ENCODE peak calls at places on chromosomes 4 and X, in seven cellular contexts. Z is HTR-8/SVneo; L is MM.1S; B is BJ; C is activated T-helper 1 cell treated with anti-CD3 and anti-CD28 coated beads, Interleukin-2, amount 50 U/mL, for 16 hours; V is fibroblast of lung; F is SIG-M5. I is an unnamed sample.
A peak's percentile ranks its signal among the peaks of the same experiment; 100 is the strongest.

GRCh38 chr4:98995183-98996055 is at the start of gene METAP1:
- DNase-seq in Z (peak; percentile 83), L (peak; percentile 99), B (peak; percentile 70), C (peak; percentile 89), V (peak; percentile 91), F (peak; percentile 66), I (peak; percentile 96)

GRCh38 chrX:29555465-29556091 is 659.8 kb upstream of the MAGEB2 start:
- DNase-seq in Z (no peak), L (no peak), B (no peak), C (no peak), V (no peak), F (no peak), I (no peak)

GRCh38 chr4:123890889-123891288 is 494.3 kb downstream of the SPRY1 start:
- DNase-seq in Z (no peak), L (no peak), B (no peak), C (no peak), V (no peak), F (no peak), I (no peak)

GRCh38 chr4:92047209-92047877 is 256.4 kb upstream of the GRID2 start:
- DNase-seq in Z (peak; percentile 1), L (no peak), B (no peak), C (no peak), V (peak; percentile 51), F (no peak), I (no peak)

GRCh38 chr4:72536443-72536842 is 32.6 kb downstream of the ADAMTS3 start:
- DNase-seq in Z (no peak), L (no peak), B (no peak), C (no peak), V (no peak), F (no peak), I (no peak)

GRCh38 chr4:33111106-33111505 is 2390.9 kb downstream of the PCDH7 start:
- DNase-seq in Z (no peak), L (no peak), B (no peak), C (no peak), V (no peak), F (no peak), I (no peak)

GRCh38 chr4:113682730-113683129 is 78.8 kb downstream of the CAMK2D start:
- DNase-seq in Z (no peak), L (no peak), B (peak; percentile 21), C (no peak), V (peak; percentile 71), F (no peak), I (no peak)

GRCh38 chr4:965766-966134 is 7.6 kb downstream of the DGKQ start:
- DNase-seq in Z (no peak), L (no peak), B (no peak), C (no peak), V (no peak), F (no peak), I (no peak)

GRCh38 chr4:76426272-76426671 is 5.3 kb upstream of the CCDC158 start:
- DNase-seq in Z (no peak), L (no peak), B (no peak), C (no peak), V (no peak), F (no peak), I (no peak)

GRCh38 chr4:157075811-157076577 is at the start of gene GLRB:
- DNase-seq in Z (peak; percentile 38), L (no peak), B (no peak), C (no peak), V (peak; percentile 20), F (no peak), I (no peak)

GRCh38 chrX:9997041-9997440 is 29.9 kb downstream of the CLDN34 start:
- DNase-seq in Z (no peak), L (no peak), B (no peak), C (no peak), V (no peak), F (no peak), I (no peak)

GRCh38 chrX:129984196-129984962 is 1.9 kb downstream of the BCORL1 start:
- DNase-seq in Z (no peak), L (no peak), B (no peak), C (no peak), V (no peak), F (no peak), I (no peak)

GRCh38 chrX:55742649-55743048 is 25.1 kb downstream of the RRAGB start:
- DNase-seq in Z (no peak), L (no peak), B (no peak), C (no peak), V (no peak), F (no peak), I (no peak)

GRCh38 chr4:140071043-140071442 is 82.9 kb downstream of the MAML3 start:
- DNase-seq in Z (no peak), L (no peak), B (no peak), C (no peak), V (no peak), F (no peak), I (no peak)

GRCh38 chrX:129690435-129690834 is 35.7 kb upstream of the APLN start:
- DNase-seq in Z (no peak), L (no peak), B (no peak), C (no peak), V (peak; percentile 75), F (no peak), I (no peak)

GRCh38 chr4:180695851-180696250 is 1547.4 kb upstream of the TENM3 start:
- DNase-seq in Z (peak; percentile 41), L (peak; percentile 43), B (no peak), C (no peak), V (peak; percentile 97), F (no peak), I (no peak)

GRCh38 chrX:39890807-39891206 is 207.0 kb downstream of the BCOR start:
- DNase-seq in Z (no peak), L (no peak), B (no peak), C (no peak), V (no peak), F (no peak), I (no peak)

GRCh38 chr4:71186566-71187398 is 152.0 kb upstream of the SLC4A4 start:
- DNase-seq in Z (no peak), L (peak; percentile 55), B (no peak), C (no peak), V (peak; percentile 58), F (no peak), I (no peak)

GRCh38 chrX:103437147-103437873 is 61.0 kb downstream of the BEX3 start:
- DNase-seq in Z (no peak), L (no peak), B (no peak), C (no peak), V (no peak), F (no peak), I (no peak)

GRCh38 chrX:16838202-16839066 is 31.7 kb downstream of the RBBP7 start:
- DNase-seq in Z (no peak), L (no peak), B (peak; percentile 30), C (no peak), V (peak; percentile 87), F (no peak), I (no peak)

GRCh38 chrX:24761306-24761705 is 67.6 kb downstream of the POLA1 start:
- DNase-seq in Z (no peak), L (no peak), B (no peak), C (no peak), V (peak; percentile 35), F (no peak), I (no peak)

GRCh38 chrX:46588263-46588662 is 14.7 kb downstream of the CHST7 start:
- DNase-seq in Z (no peak), L (no peak), B (no peak), C (no peak), V (peak; percentile 59), F (no peak), I (no peak)

GRCh38 chrX:74788545-74789086 is 136.6 kb downstream of the NEXMIF start:
- DNase-seq in Z (no peak), L (no peak), B (no peak), C (no peak), V (no peak), F (no peak), I (no peak)

I was measured in HL-60.